ENCODE peak calls at places on chromosomes 2 and 18, in seven cellular contexts. E is stimulated activated CD4-positive, alpha-beta T cell treated with anti-CD3 and anti-CD28 coated beads, TNF-alpha, amount 100 ng/mL, for 48 hours; B is substantia nigra; P is dermis blood vessel endothelial cell; R is psoas muscle; G is stimulated activated naive CD4-positive, alpha-beta T cell; H is posterior cingulate gyrus. K is an unnamed sample.

GRCh38 chr2:160075171-160075570 is 12.8 kb upstream of the PLA2R1 start:
- DNase-seq in E (no peak), B (no peak), P (peak; percentile 89), R (peak; percentile 54), G (no peak), H (no peak), K (peak; percentile 91)

GRCh38 chr2:79219383-79219988 is 59.9 kb upstream of the REG3A start:
- DNase-seq in E (peak; percentile 4), B (peak; percentile 12), P (peak; percentile 57), R (no peak), G (no peak), H (peak; percentile 22), K (peak; percentile 8)

GRCh38 chr18:6785001-6785400 is 55.5 kb downstream of the ARHGAP28 start:
- DNase-seq in E (no peak), B (no peak), P (no peak), R (no peak), G (no peak), H (no peak), K (no peak)

GRCh38 chr2:178195390-178196166 is 1.3 kb downstream of the OSBPL6 start:
- DNase-seq in E (no peak), B (no peak), P (no peak), R (no peak), G (no peak), H (no peak), K (no peak)

GRCh38 chr18:66993492-66993891 is 389.6 kb upstream of the CDH19 start:
- DNase-seq in E (no peak), B (no peak), P (no peak), R (no peak), G (no peak), H (no peak), K (no peak)

GRCh38 chr2:230343747-230344146 is 16.8 kb downstream of the SP140L start:
- DNase-seq in E (no peak), B (no peak), P (no peak), R (no peak), G (no peak), H (no peak), K (no peak)

GRCh38 chr2:109066917-109067828 is 61.8 kb upstream of the SH3RF3 start:
- DNase-seq in E (no peak), B (no peak), P (no peak), R (no peak), G (no peak), H (no peak), K (no peak)

GRCh38 chr18:350953-351572 is 83.2 kb upstream of the THOC1 start:
- DNase-seq in E (no peak), B (no peak), P (no peak), R (no peak), G (no peak), H (no peak), K (no peak)

GRCh38 chr18:57754577-57755330 is 48.4 kb downstream of the ATP8B1 start:
- DNase-seq in E (no peak), B (no peak), P (no peak), R (no peak), G (no peak), H (no peak), K (no peak)

GRCh38 chr18:8937112-8937641 is 165.3 kb upstream of the NDUFV2 start:
- DNase-seq in E (no peak), B (no peak), P (no peak), R (no peak), G (no peak), H (no peak), K (no peak)

GRCh38 chr18:58230438-58231179 is 186.6 kb downstream of the NEDD4L start:
- DNase-seq in E (no peak), B (no peak), P (peak; percentile 25), R (no peak), G (no peak), H (no peak), K (no peak)

GRCh38 chr2:112644155-112644932 is 1.4 kb upstream of the SLC20A1 start:
- DNase-seq in E (no peak), B (no peak), P (peak; percentile 54), R (no peak), G (no peak), H (no peak), K (no peak)

GRCh38 chr2:109214651-109215371 is 85.8 kb downstream of the SH3RF3 start:
- DNase-seq in E (no peak), B (no peak), P (no peak), R (no peak), G (no peak), H (no peak), K (no peak)